ENCODE peak calls at places on chromosomes 12 and 14, in ten cellular contexts. Y is LHCN-M2, D is NCI-H2227 treated with DMSO at 0.1 percent for 48 hours, I is NCI-H1694 treated with DMSO at 0.1 percent for 48 hours, L is ACHN, B is AG04450, G is heart right ventricle, S is HCEC 1CT, J is left ventricle myocardium inferior, C is activated B cell treated with CpG ODN at 0.5 μM for 24 hours. K is an unnamed sample.

GRCh38 chr14:23054000-23054811 is 3.1 kb downstream of the CDH24 start:
- DNase-seq in I (no peak), C (no peak), L (no peak), B (no peak), D (no peak), Y (no peak), J (no peak), S (no peak), G (no peak), K (no peak)

GRCh38 chr14:24670594-24670993 is 36.6 kb upstream of the GZMB start:
- DNase-seq in C (no peak), B (no peak), S (no peak), D (no peak), G (no peak), Y (no peak), I (no peak), L (no peak), J (no peak), K (no peak)

GRCh38 chr12:114858388-114859146 is 174.6 kb upstream of the TBX3 start:
- DNase-seq in S (no peak), L (no peak), B (no peak), G (no peak), Y (no peak), I (no peak), D (no peak), J (no peak), C (no peak), K (no peak)

GRCh38 chr14:23364164-23364571 is 804 bp downstream of the EFS start:
- DNase-seq in C (no peak), I (peak; percentile 48), B (no peak), G (no peak), D (no peak), J (no peak), S (no peak), Y (no peak), L (no peak), K (no peak)

GRCh38 chr14:104161601-104162367 is 23.4 kb downstream of the KIF26A start:
- DNase-seq in C (no peak), G (no peak), Y (no peak), D (no peak), J (no peak), I (no peak), L (no peak), S (no peak), B (no peak), K (no peak)

GRCh38 chr12:122820838-122821271 is 14.4 kb upstream of the HIP1R start:
- DNase-seq in B (no peak), S (no peak), Y (no peak), J (no peak), C (peak; percentile 52), L (no peak), D (no peak), I (no peak), G (no peak), K (no peak)

GRCh38 chr12:76688001-76688400 is 75.9 kb upstream of the ZDHHC17 start:
- DNase-seq in J (no peak), S (no peak), C (no peak), B (no peak), G (no peak), Y (peak; percentile 44), D (peak; percentile 16), I (no peak), L (no peak), K (no peak)

GRCh38 chr12:4441355-4442330 is 4.0 kb downstream of the FGF6 start:
- DNase-seq in C (no peak), J (no peak), I (no peak), L (no peak), D (no peak), S (no peak), B (no peak), G (no peak), Y (peak; percentile 92), K (peak; percentile 31)